ENCODE peak calls at places on chromosomes 3 and 15, in nine cellular contexts. C is T-helper 9 cell, V is neural progenitor cell, I is ureter, O is uterus, E is NCI-H1048, R is right cardiac atrium, P is MCF 10A, U is NT2/D1. J is an unnamed sample.

GRCh38 chr3:137224464-137224863 is 266.7 kb downstream of the IL20RB start:
- DNase-seq in E (no peak), R (no peak), V (no peak), C (no peak), U (no peak), P (no peak), I (no peak), O (no peak), J (no peak)

GRCh38 chr15:73924258-73924921 is 1.9 kb upstream of the LOXL1 start:
- DNase-seq in R (peak; percentile 70), O (peak; percentile 57), U (no peak), I (no peak), P (peak; percentile 69), C (no peak), V (peak; percentile 39), E (no peak), J (no peak)

GRCh38 chr15:95741830-95742229 is 588.7 kb upstream of the NR2F2 start:
- DNase-seq in R (no peak), C (no peak), E (no peak), V (no peak), P (no peak), O (no peak), U (no peak), I (no peak), J (no peak)

GRCh38 chr3:60743631-60744164 is 507.6 kb downstream of the FHIT start:
- DNase-seq in O (no peak), V (peak; percentile 91), R (no peak), E (no peak), I (no peak), C (no peak), U (peak; percentile 60), P (no peak), J (no peak)

GRCh38 chr15:36428102-36428845 is 151.2 kb upstream of the CDIN1 start:
- DNase-seq in U (peak; percentile 20), C (no peak), O (no peak), P (peak; percentile 89), E (no peak), I (no peak), R (no peak), V (no peak), J (no peak)

GRCh38 chr15:45948226-45948625 is 313.4 kb downstream of the SQOR start:
- DNase-seq in O (no peak), V (peak; percentile 10), P (no peak), I (no peak), C (no peak), R (no peak), E (no peak), U (peak; percentile 23), J (no peak)

GRCh38 chr3:41224120-41224806 is 25.0 kb downstream of the CTNNB1 start:
- DNase-seq in O (no peak), C (no peak), P (peak; percentile 89), R (no peak), U (no peak), I (no peak), E (no peak), V (no peak), J (no peak)

GRCh38 chr15:79003301-79003700 is 58.5 kb upstream of the CTSH start:
- DNase-seq in R (no peak), V (no peak), C (no peak), I (no peak), P (no peak), U (no peak), E (no peak), O (no peak), J (no peak)

GRCh38 chr3:134320749-134321148 is 53.5 kb downstream of the AMOTL2 start:
- DNase-seq in C (no peak), O (no peak), V (no peak), P (peak; percentile 84), R (no peak), E (no peak), I (no peak), U (no peak), J (no peak)

GRCh38 chr15:96703794-96704550 is 373.5 kb downstream of the NR2F2 start:
- DNase-seq in C (no peak), O (no peak), R (no peak), V (no peak), I (no peak), E (no peak), U (no peak), P (no peak), J (no peak)

GRCh38 chr3:187450791-187451190 is 82.6 kb downstream of the RTP4 start:
- DNase-seq in I (no peak), C (no peak), V (peak; percentile 40), E (no peak), U (no peak), R (no peak), O (no peak), P (no peak), J (no peak)

GRCh38 chr15:33358303-33358702 is 47.5 kb downstream of the RYR3 start:
- DNase-seq in P (no peak), U (peak; percentile 2), E (no peak), O (no peak), V (peak; percentile 82), C (no peak), R (no peak), I (no peak), J (no peak)

GRCh38 chr15:88241461-88241860 is 15.1 kb downstream of the NTRK3 start:
- DNase-seq in V (no peak), U (no peak), E (no peak), R (no peak), I (no peak), P (no peak), O (no peak), C (no peak), J (no peak)

GRCh38 chr3:114627760-114628159 is 333.9 kb downstream of the TIGIT start:
- DNase-seq in R (peak; percentile 72), U (no peak), P (no peak), V (no peak), I (no peak), E (no peak), C (no peak), O (peak; percentile 69), J (no peak)

GRCh38 chr15:95503640-95504225 is 826.8 kb upstream of the NR2F2 start:
- DNase-seq in R (no peak), I (no peak), U (no peak), E (no peak), P (no peak), C (no peak), O (no peak), V (no peak), J (no peak)

GRCh38 chr3:50448752-50449539 is 54.5 kb downstream of the CACNA2D2 start:
- DNase-seq in U (no peak), C (no peak), O (no peak), R (peak; percentile 41), I (no peak), E (no peak), V (no peak), P (no peak), J (no peak)

GRCh38 chr3:64109438-64109837 is 86.1 kb upstream of the PSMD6 start:
- DNase-seq in C (no peak), P (peak; percentile 19), R (peak; percentile 63), U (peak; percentile 75), E (no peak), V (peak; percentile 18), I (no peak), O (no peak), J (no peak)

GRCh38 chr3:194201953-194202666 is 66.2 kb downstream of the HES1 start:
- DNase-seq in E (no peak), O (no peak), V (no peak), U (no peak), I (no peak), P (no peak), C (no peak), R (no peak), J (no peak)

GRCh38 chr3:112416391-112417212 is 82.7 kb downstream of the BTLA start:
- DNase-seq in I (no peak), V (no peak), U (no peak), P (no peak), C (no peak), O (no peak), E (no peak), R (no peak), J (no peak)

GRCh38 chr15:58078591-58078990 is 13.1 kb upstream of the ALDH1A2 start:
- DNase-seq in U (no peak), C (no peak), P (no peak), O (no peak), V (no peak), E (no peak), I (no peak), R (no peak), J (no peak)

GRCh38 chr15:58070801-58071418 is 5.4 kb upstream of the ALDH1A2 start:
- DNase-seq in P (peak; percentile 79), V (peak; percentile 69), O (peak; percentile 67), E (peak; percentile 10), U (peak; percentile 63), C (peak; percentile 20), I (peak; percentile 50), R (peak; percentile 79), J (no peak)

GRCh38 chr3:46006646-46007045 is 11.0 kb upstream of the FYCO1 start:
- DNase-seq in U (no peak), I (no peak), E (no peak), C (no peak), R (no peak), V (no peak), O (no peak), P (peak; percentile 78), J (no peak)

GRCh38 chr15:51724199-51724598 is 13.3 kb downstream of the LYSMD2 start:
- DNase-seq in C (no peak), U (no peak), R (no peak), E (no peak), O (no peak), P (no peak), I (no peak), V (no peak), J (no peak)

GRCh38 chr15:85354432-85354831 is 26.0 kb upstream of the AKAP13 start:
- DNase-seq in O (no peak), P (no peak), E (peak; percentile 53), U (no peak), I (no peak), R (no peak), V (no peak), C (no peak), J (no peak)

GRCh38 chr3:179421500-179421899 is 29.8 kb downstream of the GNB4 start:
- DNase-seq in R (no peak), P (peak; percentile 33), C (no peak), U (no peak), I (no peak), V (peak; percentile 35), E (no peak), O (no peak), J (no peak)

GRCh38 chr3:139444446-139444845 is 31.9 kb downstream of the RBP2 start:
- DNase-seq in U (no peak), I (no peak), E (no peak), O (no peak), V (no peak), R (no peak), C (no peak), P (no peak), J (no peak)

GRCh38 chr3:15287565-15288330 is 44.6 kb downstream of the SH3BP5 start:
- DNase-seq in U (no peak), V (no peak), C (no peak), P (peak; percentile 80), O (peak; percentile 83), I (peak; percentile 64), E (no peak), R (peak; percentile 90), J (no peak)

GRCh38 chr3:144162042-144162441 is 190.4 kb downstream of the DIPK2A start:
- DNase-seq in I (no peak), C (no peak), V (no peak), U (no peak), E (no peak), O (no peak), R (no peak), P (peak; percentile 78), J (no peak)

GRCh38 chr3:108239082-108239481 is 16.9 kb upstream of the IFT57 start:
- DNase-seq in O (no peak), E (no peak), I (no peak), U (no peak), R (no peak), C (no peak), V (no peak), P (no peak), J (no peak)

GRCh38 chr3:33417051-33417673 is 23.0 kb downstream of the UBP1 start:
- DNase-seq in V (no peak), R (no peak), U (no peak), I (no peak), P (peak; percentile 75), O (no peak), E (no peak), C (no peak), J (no peak)

GRCh38 chr3:71119171-71119570 is 464.4 kb downstream of the FOXP1 start:
- DNase-seq in V (no peak), O (no peak), E (no peak), R (no peak), P (no peak), C (no peak), I (no peak), U (no peak), J (no peak)

J was measured in central memory CD8-positive, alpha-beta T cell.